ENCODE peak calls at places on chromosomes 7 and 10, in four cellular contexts. O, Z, B and P are unnamed samples.
A peak's percentile ranks its signal among the peaks of the same experiment; 100 is the strongest.

GRCh38 chr7:112254709-112255387 is 48.4 kb downstream of the ZNF277 start:
- DNase-seq in O (no peak), Z (no peak), B (no peak), P (no peak)

GRCh38 chr7:117169907-117170306 is 153.0 kb downstream of the WNT2 start:
- DNase-seq in O (no peak), Z (no peak), B (no peak), P (no peak)

GRCh38 chr7:112546723-112547513 is 66.1 kb downstream of the LSMEM1 start:
- DNase-seq in O (no peak), Z (no peak), B (no peak), P (no peak)

GRCh38 chr10:13809447-13809846 is 222.7 kb downstream of the PRPF18 start:
- DNase-seq in O (no peak), Z (no peak), B (no peak), P (no peak)

GRCh38 chr7:98398567-98399372 is 2.1 kb downstream of the BAIAP2L1 start:
- DNase-seq in O (no peak), Z (no peak), B (peak; percentile 18), P (no peak)

GRCh38 chr7:12594122-12594897 is 23.8 kb downstream of the SCIN start:
- DNase-seq in O (no peak), Z (no peak), B (peak; percentile 47), P (peak; percentile 21)

GRCh38 chr10:90306187-90306586 is 551.7 kb downstream of the HTR7 start:
- DNase-seq in O (no peak), Z (no peak), B (no peak), P (no peak)

GRCh38 chr7:50640256-50640655 is 75.1 kb upstream of the DDC start:
- DNase-seq in O (no peak), Z (no peak), B (no peak), P (no peak)

GRCh38 chr10:99930731-99931550 is 78.8 kb downstream of the DNMBP start:
- DNase-seq in O (no peak), Z (no peak), B (no peak), P (no peak)

GRCh38 chr7:77467453-77467852 is 51.3 kb upstream of the GSAP start:
- DNase-seq in O (no peak), Z (no peak), B (no peak), P (no peak)

GRCh38 chr10:73232887-73233286 is 14.2 kb downstream of the DNAJC9 start:
- DNase-seq in O (no peak), Z (no peak), B (no peak), P (no peak)

GRCh38 chr7:86958380-86958779 is 101.1 kb downstream of the ELAPOR2 start:
- DNase-seq in O (no peak), Z (no peak), B (no peak), P (no peak)

GRCh38 chr7:120079704-120080103 is 193.3 kb upstream of the KCND2 start:
- DNase-seq in O (no peak), Z (no peak), B (no peak), P (no peak)

GRCh38 chr10:114087255-114087654 is 43.6 kb downstream of the ADRB1 start:
- DNase-seq in O (no peak), Z (no peak), B (no peak), P (no peak)

GRCh38 chr7:22561356-22561755 is 61.4 kb upstream of the STEAP1B start:
- DNase-seq in O (no peak), Z (no peak), B (peak; percentile 100), P (no peak)

GRCh38 chr7:14000247-14000646 is 10.8 kb upstream of the ETV1 start:
- DNase-seq in O (no peak), Z (no peak), B (peak; percentile 21), P (no peak)

GRCh38 chr10:52335665-52336064 is 21.6 kb downstream of the DKK1 start:
- DNase-seq in O (no peak), Z (no peak), B (peak; percentile 38), P (no peak)

GRCh38 chr10:18044976-18045720 is 93.4 kb downstream of the SLC39A12 start:
- DNase-seq in O (no peak), Z (no peak), B (peak; percentile 43), P (no peak)

GRCh38 chr10:117569610-117570395 is 27.3 kb downstream of the EMX2 start:
- DNase-seq in O (no peak), Z (no peak), B (no peak), P (no peak)

GRCh38 chr10:100970076-100970913 is 991 bp downstream of the SEMA4G start:
- DNase-seq in O (peak; percentile 20), Z (no peak), B (no peak), P (no peak)

GRCh38 chr10:77413231-77413630 is 224.4 kb downstream of the KCNMA1 start:
- DNase-seq in O (no peak), Z (no peak), B (no peak), P (no peak)

GRCh38 chr7:55020481-55020871 is 1.7 kb downstream of the EGFR start:
- DNase-seq in O (no peak), Z (peak; percentile 28), B (peak; percentile 80), P (no peak)

GRCh38 chr10:117090831-117091230 is 47.2 kb downstream of the VAX1 start:
- DNase-seq in O (no peak), Z (no peak), B (no peak), P (no peak)

GRCh38 chr7:100247152-100247757 is 27.5 kb downstream of the PVRIG start:
- DNase-seq in O (no peak), Z (no peak), B (peak; percentile 29), P (no peak)

GRCh38 chr7:102044984-102045673 is 227.7 kb downstream of the CUX1 start:
- DNase-seq in O (no peak), Z (peak; percentile 15), B (peak; percentile 89), P (peak; percentile 49)

GRCh38 chr10:119333146-119333792 is 125.9 kb downstream of the GRK5 start:
- DNase-seq in O (peak; percentile 22), Z (no peak), B (peak; percentile 41), P (no peak)

GRCh38 chr7:6162650-6163366 is 109.6 kb downstream of the CYTH3 start:
- DNase-seq in O (no peak), Z (no peak), B (no peak), P (no peak)

GRCh38 chr7:116777613-116778380 is 84.6 kb upstream of the CAPZA2 start:
- DNase-seq in O (no peak), Z (no peak), B (peak; percentile 75), P (no peak)

GRCh38 chr10:10677479-10677878 is 340.2 kb upstream of the CELF2 start:
- DNase-seq in O (no peak), Z (peak; percentile 9), B (peak; percentile 82), P (peak; percentile 30)

GRCh38 chr10:22251751-22252285 is 34.0 kb upstream of the EBLN1 start:
- DNase-seq in O (peak; percentile 55), Z (peak; percentile 60), B (peak; percentile 78), P (peak; percentile 77)

GRCh38 chr7:22872087-22872807 is 49.6 kb upstream of the TOMM7 start:
- DNase-seq in O (no peak), Z (no peak), B (no peak), P (no peak)